ENCODE peak calls at places on chromosomes 11 and 22, in seven cellular contexts. S is mucosa of descending colon, G is left lung, E is T-helper 17 cell, K is gastroesophageal sphincter, T is naive B cell, C is esophagus mucosa. B is an unnamed sample.

GRCh38 chr11:98207086-98207485 is 813.7 kb upstream of the CNTN5 start:
- ATAC-seq in E (no peak), G (no peak), C (no peak), S (no peak), K (no peak), T (no peak), B (no peak)

GRCh38 chr11:85165819-85166218 is 461.3 kb downstream of the DLG2 start:
- ATAC-seq in T (no peak), S (no peak), C (no peak), E (no peak), K (no peak), G (no peak), B (no peak)

GRCh38 chr11:124872741-124873140 is 7.5 kb downstream of the ROBO3 start:
- ATAC-seq in E (no peak), T (no peak), K (no peak), G (no peak), C (no peak), S (no peak), B (no peak)

GRCh38 chr11:707817-708420 is 1.9 kb downstream of the EPS8L2 start:
- ATAC-seq in G (peak), T (no peak), K (no peak), S (no peak), E (no peak), C (no peak), B (no peak)

GRCh38 chr11:111479666-111480065 is 32.5 kb downstream of the BTG4 start:
- ATAC-seq in C (no peak), E (no peak), S (no peak), G (no peak), K (no peak), T (no peak), B (no peak)

GRCh38 chr11:83726316-83726715 is 440.1 kb upstream of the CCDC90B start:
- ATAC-seq in E (no peak), C (no peak), S (no peak), G (no peak), T (no peak), K (no peak), B (no peak)

GRCh38 chr11:64778223-64778472 is 194 bp downstream of the SF1 start:
- ATAC-seq in C (peak), S (peak), G (peak), T (peak), E (no peak), K (peak), B (no peak)

GRCh38 chr11:11588243-11588642 is 33.6 kb downstream of the GALNT18 start:
- ATAC-seq in C (no peak), K (no peak), T (no peak), E (no peak), G (no peak), S (no peak), B (no peak)

GRCh38 chr11:95641506-95641905 is 148.1 kb downstream of the FAM76B start:
- ATAC-seq in K (peak), G (peak), T (peak), S (peak), E (peak), C (peak), B (no peak)

GRCh38 chr22:50443801-50444625 is 30.8 kb downstream of the SBF1 start:
- ATAC-seq in S (no peak), T (no peak), E (peak), C (peak), G (peak), K (peak), B (peak)

GRCh38 chr22:31179345-31179744 is 19.4 kb downstream of the RNF185 start:
- ATAC-seq in K (peak), C (peak), T (no peak), E (no peak), S (peak), G (no peak), B (no peak)

GRCh38 chr11:125214466-125215204 is 50.1 kb downstream of the PKNOX2 start:
- ATAC-seq in E (no peak), K (peak), G (peak), S (peak), C (no peak), T (no peak), B (no peak)

GRCh38 chr11:16958833-16959232 is 55.4 kb downstream of the PLEKHA7 start:
- ATAC-seq in C (no peak), E (no peak), S (peak), G (peak), T (no peak), K (no peak), B (no peak)

GRCh38 chr22:28930357-28931007 is 47.1 kb downstream of the ZNRF3 start:
- ATAC-seq in K (no peak), S (no peak), T (no peak), C (peak), E (no peak), G (peak), B (peak)

GRCh38 chr11:35412285-35412684 is 7.1 kb downstream of the SLC1A2 start:
- ATAC-seq in K (no peak), T (no peak), S (no peak), C (no peak), E (no peak), G (no peak), B (peak)

GRCh38 chr11:86978247-86978646 is 23.1 kb upstream of the FZD4 start:
- ATAC-seq in S (no peak), T (no peak), E (no peak), G (no peak), C (no peak), K (peak), B (no peak)

GRCh38 chr11:62433553-62434301 is 14.9 kb downstream of the SCGB1A1 start:
- ATAC-seq in K (peak), G (peak), S (peak), C (peak), E (no peak), T (no peak), B (no peak)

GRCh38 chr11:69234740-69235710 is 58.9 kb upstream of the MYEOV start:
- ATAC-seq in K (no peak), E (no peak), G (no peak), S (no peak), T (no peak), C (no peak), B (no peak)

GRCh38 chr11:14270690-14271542 is 88.1 kb downstream of the RRAS2 start:
- ATAC-seq in K (no peak), C (no peak), E (peak), G (peak), T (peak), S (peak), B (peak)

GRCh38 chr22:19599004-19599403 is 74.8 kb upstream of the CLDN5 start:
- ATAC-seq in G (no peak), T (no peak), K (no peak), S (no peak), C (no peak), E (no peak), B (no peak)

GRCh38 chr11:680970-681369 is 14.1 kb downstream of the DEAF1 start:
- ATAC-seq in T (no peak), K (no peak), C (no peak), S (no peak), G (no peak), E (no peak), B (no peak)